ENCODE peak calls at places on chromosomes 13 and 19, in ten cellular contexts. R, E, L, Z, K, J, Y, A, P and G are unnamed samples.

GRCh38 chr13:33125821-33126570 is 109.8 kb downstream of the KL start:
- DNase-seq in Y (peak; percentile 57), R (peak; percentile 72), J (no peak), P (no peak), Z (peak; percentile 63), K (peak; percentile 94), A (peak; percentile 64), L (peak; percentile 96), E (peak; percentile 59), G (peak; percentile 87)

GRCh38 chr13:113209880-113210421 is 538 bp downstream of the CUL4A start:
- DNase-seq in L (peak; percentile 62), J (peak; percentile 83), E (peak; percentile 62), R (peak; percentile 80), K (no peak), A (peak; percentile 60), P (peak; percentile 50), Z (peak; percentile 69), Y (peak; percentile 87), G (no peak)

GRCh38 chr19:57656346-57656745 is 12.4 kb upstream of the ZSCAN4 start:
- DNase-seq in E (no peak), L (no peak), K (no peak), R (no peak), J (no peak), A (no peak), Z (no peak), Y (no peak), P (no peak), G (no peak)

GRCh38 chr19:29255912-29256311 is 43.0 kb upstream of the UQCRFS1 start:
- DNase-seq in K (no peak), E (no peak), R (no peak), Z (no peak), L (no peak), A (no peak), Y (no peak), J (no peak), P (no peak), G (no peak)

GRCh38 chr13:99264053-99264452 is 5.9 kb upstream of the GPR18 start:
- DNase-seq in R (no peak), Y (peak; percentile 64), P (no peak), L (no peak), Z (no peak), E (no peak), J (no peak), A (no peak), K (no peak), G (no peak)

GRCh38 chr19:7434391-7434790 is 54.4 kb downstream of the PEX11G start:
- DNase-seq in A (no peak), Y (no peak), P (no peak), E (no peak), K (no peak), L (no peak), J (no peak), R (no peak), Z (no peak), G (no peak)

GRCh38 chr13:103288114-103288513 is 221.9 kb upstream of the SLC10A2 start:
- DNase-seq in A (peak; percentile 63), Y (no peak), L (peak; percentile 31), Z (no peak), E (no peak), R (no peak), J (peak; percentile 12), P (no peak), K (no peak), G (no peak)

GRCh38 chr13:48159436-48160225 is 64.7 kb upstream of the MED4 start:
- DNase-seq in K (no peak), Z (no peak), Y (no peak), A (no peak), E (no peak), L (peak; percentile 31), J (no peak), P (no peak), R (no peak), G (no peak)

GRCh38 chr19:4295972-4296771 is 6.0 kb downstream of the TMIGD2 start:
- DNase-seq in E (peak; percentile 89), K (no peak), R (no peak), Z (no peak), Y (no peak), P (no peak), J (no peak), A (no peak), L (no peak), G (no peak)

GRCh38 chr19:33229962-33230361 is 4.3 kb upstream of the SLC7A10 start:
- DNase-seq in E (no peak), R (no peak), Z (no peak), K (no peak), L (no peak), J (no peak), Y (no peak), P (no peak), A (no peak), G (no peak)

GRCh38 chr19:44603201-44603945 is 10.0 kb upstream of the IGSF23 start:
- DNase-seq in K (peak; percentile 84), A (no peak), Z (no peak), L (peak; percentile 98), Y (no peak), E (no peak), P (no peak), R (no peak), J (no peak), G (peak; percentile 90)

GRCh38 chr13:28089065-28089464 is 11.3 kb downstream of the FLT3 start:
- DNase-seq in Z (no peak), A (no peak), E (no peak), L (no peak), R (no peak), J (peak; percentile 22), Y (no peak), K (no peak), P (no peak), G (no peak)

GRCh38 chr19:2507109-2507508 is 31.2 kb downstream of the GADD45B start:
- DNase-seq in Z (peak; percentile 74), L (peak; percentile 86), A (no peak), J (no peak), Y (peak; percentile 70), R (no peak), E (no peak), K (no peak), P (no peak), G (no peak)

GRCh38 chr13:93755341-93755740 is 528.7 kb downstream of the GPC6 start:
- DNase-seq in E (no peak), J (no peak), L (no peak), A (no peak), P (no peak), Y (no peak), R (no peak), Z (no peak), K (no peak), G (no peak)

GRCh38 chr19:27974082-27974513 is 1238.9 kb downstream of the UQCRFS1 start:
- DNase-seq in E (no peak), K (no peak), L (peak; percentile 45), Z (peak; percentile 41), R (no peak), J (peak; percentile 66), Y (no peak), A (peak; percentile 63), P (no peak), G (no peak)

GRCh38 chr13:111659236-111659635 is 338.8 kb downstream of the TEX29 start:
- DNase-seq in R (no peak), E (no peak), J (no peak), L (no peak), Y (no peak), Z (no peak), K (no peak), P (no peak), A (no peak), G (no peak)

DNA sequence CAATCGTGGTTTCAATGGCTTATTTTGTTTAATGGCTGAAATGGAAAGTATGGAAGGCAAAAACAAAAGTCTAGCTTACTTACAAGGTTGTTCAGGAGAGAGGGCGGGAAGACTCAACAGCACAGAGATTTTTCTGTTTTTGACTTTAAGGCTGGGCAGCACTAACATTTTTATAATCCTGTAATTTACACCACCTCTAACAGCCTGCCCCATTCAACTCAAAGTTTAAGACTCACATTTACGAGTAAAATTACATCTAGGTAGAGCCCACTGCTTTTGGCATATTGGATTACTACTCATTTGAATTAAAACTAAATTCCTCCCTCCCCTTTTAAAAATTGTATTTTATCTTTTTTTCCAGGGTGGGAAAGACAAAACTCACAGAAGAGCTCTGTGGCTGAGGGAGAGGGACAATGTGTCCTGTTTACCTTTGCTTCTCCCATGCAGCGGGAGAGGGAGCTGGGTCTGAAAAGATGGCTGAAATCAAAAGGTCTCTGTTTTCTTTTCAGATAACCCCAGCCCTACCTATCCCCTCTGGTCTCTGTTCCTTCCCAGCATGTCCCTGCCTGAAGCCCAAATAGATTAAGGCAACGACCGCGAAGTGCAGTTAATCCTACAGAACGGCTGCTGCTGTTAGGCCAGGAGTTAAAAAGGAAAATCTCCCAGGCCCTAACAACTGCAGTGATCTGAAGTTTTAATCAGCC is 6.6 kb downstream of the EFNB2 start:
- DNase-seq in R (no peak), P (no peak), L (no peak), Y (no peak), Z (no peak), E (no peak), K (no peak), J (no peak), A (no peak), G (no peak)
- H3K4me3 ChIP-seq in R (no peak overlapping the region), P (no peak overlapping the region), L (no peak overlapping the region), Y (no peak overlapping the region), Z (no peak overlapping the region), E (peak overlapping the region; percentile 85), K (no peak overlapping the region), J (no peak overlapping the region), A (no peak overlapping the region), G (no peak overlapping the region)

GRCh38 chr13:61029064-61029463 is 386.6 kb downstream of the PCDH20 start:
- DNase-seq in E (no peak), Z (no peak), A (no peak), J (peak; percentile 2), R (no peak), P (no peak), K (no peak), Y (no peak), L (no peak), G (no peak)
- TF ChIP-seq CTCF in E (no peak), Z (no peak), A (no peak), J (peak; percentile 6), R (no peak), P (no peak), K (no peak), Y (no peak), L (no peak), G (no peak)

GRCh38 chr13:37701306-37701705 is 102.7 kb upstream of the POSTN start:
- DNase-seq in E (no peak), A (no peak), Y (no peak), J (no peak), P (no peak), L (peak; percentile 94), R (no peak), K (peak; percentile 54), Z (no peak), G (no peak)
- H3K4me3 ChIP-seq in E (no peak overlapping the region), A (no peak overlapping the region), Y (no peak overlapping the region), J (no peak overlapping the region), P (no peak overlapping the region), L (no peak overlapping the region), R (no peak overlapping the region), K (no peak overlapping the region), Z (no peak overlapping the region), G (no peak overlapping the region)

DNA sequence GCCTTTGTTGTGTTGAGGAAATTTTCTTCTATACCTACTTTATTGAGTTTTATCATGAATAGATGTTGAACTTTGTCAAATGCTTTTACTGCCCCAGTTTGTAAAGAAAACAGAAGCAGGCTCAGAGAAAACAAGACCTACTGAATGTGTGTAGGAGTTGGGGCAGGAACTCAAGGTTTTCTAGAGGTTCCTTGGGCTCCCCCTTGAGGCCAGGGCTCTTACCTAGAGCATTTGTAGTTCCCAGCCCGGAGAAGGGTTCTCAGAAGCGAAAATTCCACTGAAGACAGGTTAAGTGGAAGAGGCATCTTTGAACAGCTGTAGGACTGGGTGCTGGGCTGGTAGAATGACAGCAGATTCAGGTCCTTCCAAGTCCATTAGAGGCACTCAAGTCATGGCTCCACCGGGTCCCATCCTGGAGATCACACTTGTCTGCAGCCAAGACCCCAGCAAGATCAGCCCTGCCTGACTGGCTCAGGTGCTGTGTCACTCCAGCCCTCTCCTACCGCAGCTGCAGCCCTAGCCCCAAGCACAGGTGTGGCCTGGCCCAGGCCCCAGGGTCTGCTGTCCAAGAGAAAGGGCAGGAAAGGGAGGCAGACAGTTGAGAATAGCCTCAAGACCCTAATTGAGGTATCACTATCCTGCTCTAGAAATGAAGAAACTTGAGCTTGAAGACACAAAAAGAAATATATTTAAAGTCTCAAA is 425.5 kb downstream of the PCDH20 start:
- DNase-seq in A (no peak), Y (no peak), R (no peak), P (no peak), J (peak; percentile 1), Z (peak; percentile 19), L (peak; percentile 1), K (no peak), E (no peak), G (no peak)
- TF ChIP-seq CTCF in A (no peak), Y (no peak), R (peak; percentile 49), P (no peak), J (peak; percentile 17), Z (no peak), L (no peak), K (no peak), E (peak; percentile 13), G (no peak)